ENCODE peak calls at places on chromosomes 13 and 19, in seven cellular contexts. R is heart right ventricle; F is foreskin fibroblast; O is upper lobe of right lung; L is fibroblast of the aortic adventitia; V is lung; Z is effector memory CD4-positive, alpha-beta T cell. W is an unnamed sample.

GRCh38 chr13:110624766-110625756 is 9.7 kb downstream of the NAXD start:
- DNase-seq in R (no peak), F (no peak), O (no peak), L (no peak), V (no peak), Z (no peak), W (no peak)

GRCh38 chr19:18807861-18808331 is 16.8 kb upstream of the COMP start:
- DNase-seq in R (no peak), F (no peak), O (no peak), L (peak), V (no peak), Z (no peak), W (no peak)

GRCh38 chr19:33219261-33219812 is 6.3 kb downstream of the SLC7A10 start:
- DNase-seq in R (no peak), F (no peak), O (no peak), L (no peak), V (no peak), Z (no peak), W (peak)

GRCh38 chr19:40348961-40349507 is 539 bp downstream of the PLD3 start:
- DNase-seq in R (no peak), F (peak), O (no peak), L (peak), V (no peak), Z (no peak), W (peak)

GRCh38 chr19:57008432-57008831 is 111.4 kb upstream of the USP29 start:
- DNase-seq in R (no peak), F (no peak), O (no peak), L (no peak), V (no peak), Z (no peak), W (no peak)

GRCh38 chr13:34611678-34612077 is 330.4 kb upstream of the NBEA start:
- DNase-seq in R (no peak), F (no peak), O (no peak), L (no peak), V (no peak), Z (no peak), W (peak)

GRCh38 chr13:107250626-107251025 is 682.7 kb upstream of the ARGLU1 start:
- DNase-seq in R (no peak), F (no peak), O (no peak), L (no peak), V (no peak), Z (no peak), W (no peak)

GRCh38 chr19:19372656-19373416 is 32.6 kb upstream of the GATAD2A start:
- DNase-seq in R (peak), F (peak), O (peak), L (peak), V (peak), Z (peak), W (peak)

GRCh38 chr19:4707322-4707721 is 16.3 kb downstream of the DPP9 start:
- DNase-seq in R (no peak), F (no peak), O (no peak), L (no peak), V (no peak), Z (no peak), W (no peak)

GRCh38 chr19:2138061-2138728 is 13.2 kb downstream of the AP3D1 start:
- DNase-seq in R (no peak), F (no peak), O (no peak), L (no peak), V (no peak), Z (no peak), W (no peak)

GRCh38 chr13:26025771-26026170 is 26.0 kb downstream of the SHISA2 start:
- DNase-seq in R (no peak), F (no peak), O (no peak), L (no peak), V (no peak), Z (no peak), W (no peak)

GRCh38 chr13:50421457-50422130 is 406.4 kb downstream of the KCNRG start:
- DNase-seq in R (no peak), F (peak), O (no peak), L (no peak), V (no peak), Z (no peak), W (no peak)

GRCh38 chr19:19822148-19822429 is 539 bp upstream of the ZNF506 start:
- DNase-seq in R (no peak), F (no peak), O (no peak), L (no peak), V (no peak), Z (no peak), W (peak)

GRCh38 chr13:113305208-113305607 is 8.2 kb downstream of the LAMP1 start:
- DNase-seq in R (no peak), F (peak), O (no peak), L (peak), V (no peak), Z (no peak), W (peak)

GRCh38 chr19:43300876-43301765 is 31.8 kb upstream of the PSG9 start:
- DNase-seq in R (no peak), F (no peak), O (no peak), L (no peak), V (no peak), Z (no peak), W (no peak)

DNA sequence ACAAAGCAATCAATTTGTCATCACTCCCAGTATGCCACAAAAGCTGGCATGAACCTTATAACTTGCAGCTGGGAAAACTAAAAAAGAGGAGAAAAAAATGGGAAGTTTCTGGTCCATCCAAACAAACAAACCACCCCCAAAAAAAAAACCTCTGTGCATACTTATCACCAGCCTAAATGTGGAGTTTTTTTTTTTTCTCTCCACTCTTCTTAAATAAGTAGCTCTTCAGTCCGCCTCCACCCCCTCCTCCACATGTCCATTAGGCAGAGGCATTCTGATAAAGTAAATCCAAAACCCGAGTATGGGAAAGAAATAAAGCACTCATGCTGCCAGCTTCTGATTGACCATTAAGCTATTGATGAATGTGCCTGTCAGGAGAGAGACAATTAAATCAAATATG is 2.6 kb downstream of the TSHZ3 start:
- DNase-seq in R (no peak), F (no peak), O (no peak), L (no peak), V (no peak), Z (no peak), W (no peak)
- H3K4me3 ChIP-seq in R (no peak), F (peak), O (no peak), L (no peak), V (no peak), Z (no peak), W (no peak)

DNA sequence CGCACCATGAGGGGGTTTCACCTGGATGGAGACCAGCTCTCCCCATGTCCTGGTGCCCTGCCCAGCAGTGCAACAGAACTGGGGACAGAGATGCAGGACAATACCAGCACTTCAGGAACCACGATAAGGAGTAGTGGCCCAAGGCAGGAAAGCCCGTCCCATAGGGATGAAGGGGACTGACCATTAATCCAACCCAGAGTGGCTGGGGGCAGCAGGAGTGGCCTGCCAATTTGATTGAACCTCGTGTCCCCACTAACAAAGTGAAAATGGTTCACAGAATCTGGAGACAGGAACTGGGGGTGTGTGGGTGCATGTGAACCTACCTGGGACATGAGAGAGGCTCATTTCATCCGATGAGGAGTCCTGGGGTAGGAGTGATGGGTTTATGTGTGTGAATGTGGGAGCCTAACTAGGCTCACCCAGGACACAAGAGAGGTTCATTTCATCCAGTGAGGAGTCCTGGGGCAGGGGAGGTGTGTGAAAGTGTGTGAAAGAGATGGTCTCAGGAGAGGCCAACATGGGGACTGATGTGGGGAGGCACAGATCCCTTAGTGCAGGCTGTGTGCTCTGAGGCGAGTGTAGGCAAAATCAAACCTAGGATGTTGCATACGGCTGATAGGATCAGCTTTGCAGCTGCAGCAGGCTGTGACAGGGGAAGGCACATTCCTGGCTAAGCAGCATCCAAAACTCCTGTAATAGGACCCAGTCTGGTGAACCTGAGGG is 98.2 kb downstream of the ZNF429 start:
- DNase-seq in R (no peak), F (no peak), O (no peak), L (no peak), V (no peak), Z (no peak), W (no peak)
- H3K4me3 ChIP-seq in R (peak), F (peak), O (peak), L (no peak), V (no peak), Z (peak), W (no peak)

DNA sequence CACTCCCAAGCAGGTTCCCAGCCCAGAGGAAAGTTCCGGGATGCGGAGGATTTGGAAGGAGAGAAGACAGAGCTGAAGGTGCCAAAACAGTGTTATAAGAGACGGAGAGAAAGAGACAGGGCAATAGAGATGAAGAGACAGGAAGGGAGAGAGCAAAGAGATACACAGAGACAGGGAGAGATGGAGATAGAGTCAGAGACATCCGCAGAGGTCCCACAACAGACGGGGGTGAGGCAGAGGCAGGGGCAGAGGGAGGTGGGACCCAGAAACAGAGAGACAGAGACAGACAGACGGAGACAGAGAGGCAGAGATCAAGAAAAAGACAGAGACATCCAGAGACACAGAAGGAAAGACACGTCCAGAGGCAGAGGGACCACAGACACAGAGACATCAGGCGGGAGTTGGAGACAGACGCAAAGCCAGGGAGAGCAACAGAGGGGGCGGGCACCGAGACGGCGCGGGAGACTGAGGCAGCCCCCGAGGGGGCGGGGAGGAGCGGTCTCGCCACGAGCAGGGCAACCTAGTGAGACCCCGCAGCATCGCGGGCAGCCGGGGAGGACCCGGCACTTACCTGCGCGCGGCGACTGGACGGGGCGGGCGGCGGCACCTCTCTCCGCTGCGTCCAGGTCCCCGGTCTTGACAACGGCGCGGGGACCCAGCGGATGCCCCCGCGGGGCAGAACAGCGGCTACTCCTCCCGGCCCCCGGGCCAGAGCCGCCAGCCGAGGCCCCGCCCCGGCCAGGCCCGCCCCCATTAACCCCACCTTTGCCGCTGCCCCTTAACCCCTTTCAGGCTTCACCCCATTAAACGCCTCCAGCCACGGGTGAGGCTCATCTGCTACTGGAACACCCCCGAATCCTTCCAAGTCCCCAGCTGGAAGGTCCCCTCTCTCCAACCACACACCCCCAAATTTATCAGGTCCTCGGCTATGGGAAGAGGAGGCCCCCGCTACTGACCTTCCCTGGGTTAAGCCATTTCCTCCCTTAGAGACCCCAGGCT is at the start of gene GPR4:
- DNase-seq in R (peak), F (no peak), O (no peak), L (no peak), V (no peak), Z (no peak), W (no peak)
- H3K4me3 ChIP-seq in R (peak), F (peak), O (peak), L (peak), V (peak), Z (no peak), W (peak)

GRCh38 chr19:41563847-41564514 is 12.0 kb upstream of the CEACAM21 start:
- DNase-seq in R (no peak), F (no peak), O (no peak), L (no peak), V (no peak), Z (peak), W (no peak)

GRCh38 chr19:41569481-41570150 is 6.3 kb upstream of the CEACAM21 start:
- DNase-seq in R (no peak), F (no peak), O (no peak), L (no peak), V (no peak), Z (no peak), W (no peak)

GRCh38 chr19:41564515-41565383 is 11.2 kb upstream of the CEACAM21 start:
- DNase-seq in R (no peak), F (peak), O (no peak), L (no peak), V (no peak), Z (no peak), W (no peak)

GRCh38 chr19:41570179-41570578 is 5.8 kb upstream of the CEACAM21 start:
- DNase-seq in R (no peak), F (no peak), O (no peak), L (no peak), V (no peak), Z (no peak), W (no peak)

GRCh38 chr19:41565384-41565730 is 10.6 kb upstream of the CEACAM21 start:
- DNase-seq in R (no peak), F (no peak), O (no peak), L (no peak), V (no peak), Z (no peak), W (no peak)
- H3K4me3 ChIP-seq in R (no peak), F (no peak), O (no peak), L (no peak), V (no peak), Z (no peak), W (no peak)